ENCODE peak calls at places on chromosomes 7 and 10, in six cellular contexts. X is H1, F is astrocyte, V is neuronal stem cell, G is A549, Z is H9. Q is an unnamed sample.

GRCh38 chr10:132392811-132393694 is 3.9 kb upstream of the PWWP2B start:
- DNase-seq in X (no peak), F (no peak), V (no peak), G (no peak), Z (no peak), Q (peak; percentile 56)

GRCh38 chr7:155066417-155066950 is 3.6 kb upstream of the HTR5A start:
- DNase-seq in X (no peak), F (peak; percentile 52), V (no peak), G (no peak), Z (peak; percentile 34), Q (peak; percentile 70)

GRCh38 chr7:122528879-122529481 is 169.9 kb downstream of the RNF133 start:
- DNase-seq in X (no peak), F (peak; percentile 14), V (peak; percentile 39), G (peak; percentile 43), Z (no peak), Q (peak; percentile 13)

GRCh38 chr7:44743750-44744149 is 4.9 kb upstream of the ZMIZ2 start:
- DNase-seq in X (no peak), F (no peak), V (no peak), G (no peak), Z (no peak), Q (peak; percentile 46)

GRCh38 chr7:66880009-66880554 is 40.9 kb upstream of the TMEM248 start:
- DNase-seq in X (no peak), F (no peak), V (no peak), G (no peak), Z (no peak), Q (no peak)

GRCh38 chr10:128854965-128855364 is 612.1 kb upstream of the MGMT start:
- DNase-seq in X (peak; percentile 42), F (peak; percentile 30), V (peak; percentile 37), G (no peak), Z (no peak), Q (no peak)

GRCh38 chr10:84059526-84059925 is 79.8 kb upstream of the GHITM start:
- DNase-seq in X (no peak), F (no peak), V (no peak), G (peak; percentile 2), Z (no peak), Q (no peak)

GRCh38 chr7:98166668-98166970 is 44.6 kb upstream of the BHLHA15 start:
- DNase-seq in X (no peak), F (no peak), V (no peak), G (no peak), Z (no peak), Q (no peak)

GRCh38 chr7:106611911-106612310 is 49.0 kb downstream of the CCDC71L start:
- DNase-seq in X (no peak), F (no peak), V (no peak), G (no peak), Z (no peak), Q (peak; percentile 23)

GRCh38 chr10:33377658-33378025 is 43.2 kb upstream of the NRP1 start:
- DNase-seq in X (no peak), F (peak; percentile 73), V (no peak), G (no peak), Z (no peak), Q (peak; percentile 64)

GRCh38 chr7:28145931-28146330 is 34.7 kb downstream of the JAZF1 start:
- DNase-seq in X (no peak), F (no peak), V (no peak), G (no peak), Z (no peak), Q (no peak)

GRCh38 chr10:132518572-132519381 is 18.8 kb upstream of the INPP5A start:
- DNase-seq in X (peak; percentile 78), F (no peak), V (no peak), G (no peak), Z (peak; percentile 92), Q (no peak)

GRCh38 chr10:43202657-43203490 is 64.0 kb downstream of the RASGEF1A start:
- DNase-seq in X (peak; percentile 98), F (no peak), V (no peak), G (peak; percentile 20), Z (peak; percentile 99), Q (no peak)

GRCh38 chr7:158260567-158261361 is 326.9 kb downstream of the PTPRN2 start:
- DNase-seq in X (no peak), F (no peak), V (no peak), G (no peak), Z (no peak), Q (no peak)

GRCh38 chr10:33133557-33133956 is 175.5 kb upstream of the ITGB1 start:
- DNase-seq in X (no peak), F (peak; percentile 85), V (no peak), G (no peak), Z (no peak), Q (peak; percentile 46)

GRCh38 chr10:49602380-49603023 is 7.6 kb upstream of the SLC18A3 start:
- DNase-seq in X (no peak), F (no peak), V (no peak), G (no peak), Z (peak; percentile 9), Q (no peak)

GRCh38 chr7:38309555-38309954 is 36.1 kb upstream of the TARP start:
- DNase-seq in X (no peak), F (no peak), V (no peak), G (no peak), Z (no peak), Q (no peak)

GRCh38 chr10:104485632-104486031 is 132.0 kb downstream of the CFAP58 start:
- DNase-seq in X (no peak), F (no peak), V (no peak), G (peak; percentile 12), Z (no peak), Q (no peak)

GRCh38 chr10:127151541-127151940 is 44.9 kb downstream of the INSYN2A start:
- DNase-seq in X (no peak), F (peak; percentile 83), V (no peak), G (peak; percentile 42), Z (no peak), Q (peak; percentile 2)

GRCh38 chr7:100726998-100727761 is 6.2 kb upstream of the ZAN start:
- DNase-seq in X (no peak), F (peak; percentile 96), V (no peak), G (no peak), Z (no peak), Q (no peak)

GRCh38 chr7:117219485-117219884 is 103.4 kb downstream of the WNT2 start:
- DNase-seq in X (no peak), F (peak; percentile 27), V (no peak), G (no peak), Z (no peak), Q (peak; percentile 12)

GRCh38 chr7:22980422-22980821 is 33.5 kb downstream of the HYCC1 start:
- DNase-seq in X (no peak), F (peak; percentile 85), V (no peak), G (no peak), Z (no peak), Q (peak; percentile 73)

GRCh38 chr10:128268015-128268722 is 141.9 kb upstream of the MKI67 start:
- DNase-seq in X (peak; percentile 85), F (no peak), V (peak; percentile 70), G (peak; percentile 50), Z (peak; percentile 89), Q (no peak)

GRCh38 chr10:22679608-22680007 is 34.8 kb downstream of the PIP4K2A start:
- DNase-seq in X (no peak), F (no peak), V (no peak), G (no peak), Z (no peak), Q (no peak)

GRCh38 chr10:33660329-33660728 is 325.9 kb upstream of the NRP1 start:
- DNase-seq in X (peak; percentile 50), F (no peak), V (no peak), G (no peak), Z (peak; percentile 32), Q (no peak)

GRCh38 chr7:149775176-149775556 is 1.8 kb upstream of the ZNF467 start:
- DNase-seq in X (no peak), F (no peak), V (no peak), G (no peak), Z (no peak), Q (no peak)
- H3K4me2 ChIP-seq in X (no peak overlapping the region), F (no peak overlapping the region), V (no peak overlapping the region), G (no peak overlapping the region), Z (no peak overlapping the region), Q (no peak overlapping the region)

DNA sequence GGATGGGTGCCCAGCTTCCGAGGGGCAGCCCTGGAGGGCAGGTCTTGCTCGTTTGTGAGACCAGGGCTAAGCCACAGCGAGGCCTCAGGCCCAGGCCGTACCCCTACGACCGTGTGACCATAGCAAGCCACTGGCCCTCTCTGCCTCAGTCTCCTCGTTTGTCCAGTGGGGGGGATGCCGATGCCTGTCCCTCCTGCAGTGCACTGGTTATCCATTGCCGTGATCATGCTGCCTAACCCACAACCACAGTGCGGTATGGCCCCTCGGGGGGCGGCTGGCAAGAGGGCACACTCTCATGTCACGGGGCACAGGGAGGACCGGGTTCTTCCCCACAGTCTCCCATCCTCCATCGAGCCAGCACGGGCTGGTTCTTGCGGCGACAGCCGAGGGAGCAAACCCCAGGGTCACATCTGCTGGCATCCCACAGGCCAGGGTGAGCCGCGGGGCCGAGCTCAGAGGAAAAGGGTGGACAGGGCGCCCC is 80.5 kb downstream of the ELFN1 start:
- DNase-seq in X (no peak), F (no peak), V (no peak), G (no peak), Z (no peak), Q (no peak)
- H3K4me2 ChIP-seq in X (no peak overlapping the region), F (no peak overlapping the region), V (no peak overlapping the region), G (no peak overlapping the region), Z (no peak overlapping the region), Q (no peak overlapping the region)

GRCh38 chr10:77604941-77605351 is 32.7 kb downstream of the KCNMA1 start:
- DNase-seq in X (no peak), F (no peak), V (no peak), G (no peak), Z (no peak), Q (no peak)

GRCh38 chr10:77605466-77605865 is 32.1 kb downstream of the KCNMA1 start:
- DNase-seq in X (peak; percentile 55), F (no peak), V (no peak), G (peak; percentile 52), Z (peak; percentile 58), Q (no peak)

GRCh38 chr10:77602913-77603528 is 34.6 kb downstream of the KCNMA1 start:
- DNase-seq in X (no peak), F (no peak), V (no peak), G (no peak), Z (no peak), Q (no peak)

GRCh38 chr10:77603529-77603927 is 34.1 kb downstream of the KCNMA1 start:
- DNase-seq in X (no peak), F (no peak), V (no peak), G (peak; percentile 30), Z (peak; percentile 47), Q (no peak)

DNA sequence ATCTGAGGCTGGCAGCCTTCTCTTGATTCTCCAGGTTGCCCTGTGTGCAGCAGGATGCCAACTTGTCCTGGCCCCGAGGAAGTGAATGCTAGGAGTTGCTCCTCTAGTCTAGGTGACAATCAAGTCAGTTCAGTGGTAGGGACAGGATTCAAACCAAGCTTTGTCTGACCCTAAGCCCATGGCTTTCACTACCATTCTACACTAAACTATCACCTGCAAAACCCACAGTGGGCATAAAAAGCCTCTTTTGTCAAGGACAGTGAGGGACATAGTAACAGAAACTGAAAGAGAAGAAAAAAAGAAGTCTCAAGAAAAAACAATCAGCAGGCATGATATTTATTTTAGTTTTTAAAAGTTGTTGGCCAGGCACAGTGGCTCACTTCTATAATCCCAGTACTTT is 33.5 kb downstream of the KCNMA1 start:
- DNase-seq in X (no peak), F (no peak), V (no peak), G (no peak), Z (no peak), Q (no peak)
- H3K4me2 ChIP-seq in X (no peak overlapping the region), F (no peak overlapping the region), V (no peak overlapping the region), G (peak overlapping the region; percentile 46), Z (no peak overlapping the region), Q (peak overlapping the region; percentile 29)

GRCh38 chr7:26153823-26154783 is 2.1 kb downstream of the NFE2L3 start:
- DNase-seq in X (peak; percentile 57), F (peak; percentile 36), V (no peak), G (no peak), Z (peak; percentile 87), Q (no peak)
- H3K4me2 ChIP-seq in X (peak overlapping the region; percentile 98), F (peak overlapping the region; percentile 84), V (no peak overlapping the region), G (no peak overlapping the region), Z (peak overlapping the region; percentile 59), Q (peak overlapping the region; percentile 15)

GRCh38 chr7:141674702-141675101 is 27.3 kb downstream of the DENND11 start:
- DNase-seq in X (peak; percentile 71), F (no peak), V (no peak), G (no peak), Z (peak; percentile 82), Q (no peak)
- H3K4me2 ChIP-seq in X (no peak overlapping the region), F (peak overlapping the region; percentile 74), V (peak overlapping the region; percentile 44), G (peak overlapping the region; percentile 6), Z (no peak overlapping the region), Q (no peak overlapping the region)

Q was measured in mammary epithelial cell.